ENCODE peak calls at places on chromosomes 1 and 21, in seven cellular contexts. D is transverse colon, U is H9, G is HFFc6, H is PC-9, B is endothelial cell, Y is bronchial epithelial cell. M is an unnamed sample.

GRCh38 chr1:110696818-110697217 is 22.1 kb upstream of the KCNA3 start:
- DNase-seq in D (no peak), U (no peak), G (no peak), H (no peak), B (no peak), Y (no peak), M (no peak)

GRCh38 chr1:172360511-172360910 is 60.0 kb upstream of the C1orf105 start:
- DNase-seq in D (no peak), U (peak; percentile 73), G (no peak), H (peak; percentile 35), B (no peak), Y (peak; percentile 46), M (peak; percentile 27)

GRCh38 chr1:232477728-232478127 is 152.2 kb downstream of the SIPA1L2 start:
- DNase-seq in D (no peak), U (no peak), G (peak; percentile 36), H (no peak), B (no peak), Y (peak; percentile 94), M (peak; percentile 99)

GRCh38 chr1:26161408-26162219 is 2.7 kb downstream of the FAM110D start:
- DNase-seq in D (peak; percentile 49), U (no peak), G (no peak), H (peak; percentile 70), B (peak; percentile 44), Y (no peak), M (no peak)

GRCh38 chr1:98906361-98906760 is 98.3 kb downstream of the PLPPR5 start:
- DNase-seq in D (no peak), U (no peak), G (no peak), H (no peak), B (no peak), Y (no peak), M (no peak)

GRCh38 chr1:200415693-200416593 is 6.1 kb upstream of the ZNF281 start:
- DNase-seq in D (peak; percentile 40), U (no peak), G (peak; percentile 96), H (peak; percentile 67), B (no peak), Y (peak; percentile 98), M (peak; percentile 99)

GRCh38 chr1:86938450-86938849 is 24.0 kb downstream of the HS2ST1 start:
- DNase-seq in D (no peak), U (no peak), G (no peak), H (no peak), B (no peak), Y (peak; percentile 10), M (peak; percentile 30)

GRCh38 chr1:47031585-47031984 is 8.1 kb downstream of the CYP4X1 start:
- DNase-seq in D (no peak), U (no peak), G (no peak), H (no peak), B (no peak), Y (no peak), M (peak; percentile 80)

GRCh38 chr21:44535963-44536362 is 4.0 kb downstream of the KRTAP10-1 start:
- DNase-seq in D (no peak), U (peak; percentile 35), G (no peak), H (no peak), B (no peak), Y (no peak), M (no peak)

GRCh38 chr1:192630521-192631287 is 5.2 kb upstream of the RGS13 start:
- DNase-seq in D (no peak), U (no peak), G (no peak), H (no peak), B (no peak), Y (no peak), M (no peak)

GRCh38 chr1:58149266-58149812 is 397.2 kb downstream of the OMA1 start:
- DNase-seq in D (no peak), U (no peak), G (no peak), H (no peak), B (no peak), Y (no peak), M (no peak)

GRCh38 chr1:47660622-47661021 is 222.8 kb downstream of the FOXD2 start:
- DNase-seq in D (no peak), U (no peak), G (no peak), H (no peak), B (no peak), Y (no peak), M (no peak)

GRCh38 chr1:60149254-60149653 is 75.7 kb upstream of the C1orf87 start:
- DNase-seq in D (peak; percentile 57), U (no peak), G (no peak), H (no peak), B (peak; percentile 5), Y (peak; percentile 17), M (peak; percentile 28)

GRCh38 chr1:246510147-246511030 is 3.3 kb upstream of the SMYD3 start:
- DNase-seq in D (no peak), U (no peak), G (no peak), H (no peak), B (no peak), Y (no peak), M (no peak)

GRCh38 chr1:246506440-246506784 is 667 bp downstream of the SMYD3 start:
- DNase-seq in D (no peak), U (no peak), G (no peak), H (no peak), B (no peak), Y (no peak), M (no peak)

GRCh38 chr1:246503341-246503740 is 3.7 kb downstream of the SMYD3 start:
- DNase-seq in D (no peak), U (no peak), G (peak; percentile 53), H (peak; percentile 46), B (no peak), Y (peak; percentile 95), M (peak; percentile 56)

GRCh38 chr1:246508897-246509688 is 2.0 kb upstream of the SMYD3 start:
- DNase-seq in D (no peak), U (no peak), G (no peak), H (no peak), B (no peak), Y (no peak), M (no peak)

DNA sequence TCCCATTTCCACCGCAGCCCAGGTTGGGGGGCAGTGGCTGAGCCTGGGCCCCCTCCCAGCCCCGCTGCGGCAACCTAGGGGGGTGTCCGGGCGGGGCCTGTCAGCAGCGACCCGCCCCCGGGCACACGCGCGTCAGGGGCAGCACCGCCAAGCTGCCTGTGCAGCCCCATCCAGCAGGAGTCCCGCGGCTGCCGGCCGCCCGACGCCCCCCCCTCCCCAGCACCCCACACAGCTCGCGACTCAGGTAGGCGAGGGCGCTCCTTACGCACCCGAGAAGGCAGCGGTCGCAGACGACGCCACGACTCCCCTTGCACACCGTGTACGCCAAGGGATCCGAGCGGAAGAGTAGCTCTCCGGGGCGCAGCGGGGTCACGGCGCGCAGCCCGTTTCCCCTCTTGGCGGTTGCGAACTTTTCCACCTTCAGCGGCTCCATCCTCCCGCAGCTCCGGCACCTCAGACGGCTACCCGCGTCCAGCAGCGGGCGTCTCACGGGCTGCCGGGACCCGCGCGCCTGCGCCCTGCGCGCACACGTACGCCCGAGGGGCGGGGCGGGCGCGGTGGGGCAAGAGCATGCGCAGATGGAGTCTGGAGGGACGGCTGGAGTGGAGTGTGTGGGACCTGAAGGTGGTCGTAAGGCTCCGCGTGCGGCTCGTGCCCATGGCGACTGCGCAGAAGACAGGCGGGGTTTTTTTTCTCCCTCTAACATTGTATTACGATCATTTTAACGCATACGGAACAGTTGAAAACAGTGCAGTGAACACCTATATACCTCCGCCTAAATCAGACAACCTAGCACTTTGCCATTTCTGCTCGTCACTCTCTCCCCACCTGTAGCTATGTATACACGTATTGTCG is at the start of gene SMYD3:
- DNase-seq in D (peak; percentile 78), U (peak; percentile 92), G (peak; percentile 59), H (peak; percentile 76), B (peak; percentile 73), Y (peak; percentile 45), M (peak; percentile 89)
- TF ChIP-seq CTCF in D (peak; percentile 18), U (no peak), G (no peak), H (no peak), B (no peak), Y (peak; percentile 33), M (no peak)

GRCh38 chr1:6424000-6424565 is 493 bp upstream of the ESPN start:
- DNase-seq in D (no peak), U (no peak), G (no peak), H (no peak), B (no peak), Y (no peak), M (no peak)

GRCh38 chr1:6424619-6425593 is at the start of gene ESPN:
- DNase-seq in D (no peak), U (no peak), G (no peak), H (no peak), B (no peak), Y (no peak), M (no peak)

GRCh38 chr1:6421266-6421665 is 1.5 kb upstream of the HES2 start:
- DNase-seq in D (no peak), U (no peak), G (no peak), H (no peak), B (no peak), Y (no peak), M (no peak)

GRCh38 chr1:6425671-6426070 is 1.1 kb downstream of the ESPN start:
- DNase-seq in D (no peak), U (no peak), G (no peak), H (no peak), B (no peak), Y (no peak), M (no peak)

DNA sequence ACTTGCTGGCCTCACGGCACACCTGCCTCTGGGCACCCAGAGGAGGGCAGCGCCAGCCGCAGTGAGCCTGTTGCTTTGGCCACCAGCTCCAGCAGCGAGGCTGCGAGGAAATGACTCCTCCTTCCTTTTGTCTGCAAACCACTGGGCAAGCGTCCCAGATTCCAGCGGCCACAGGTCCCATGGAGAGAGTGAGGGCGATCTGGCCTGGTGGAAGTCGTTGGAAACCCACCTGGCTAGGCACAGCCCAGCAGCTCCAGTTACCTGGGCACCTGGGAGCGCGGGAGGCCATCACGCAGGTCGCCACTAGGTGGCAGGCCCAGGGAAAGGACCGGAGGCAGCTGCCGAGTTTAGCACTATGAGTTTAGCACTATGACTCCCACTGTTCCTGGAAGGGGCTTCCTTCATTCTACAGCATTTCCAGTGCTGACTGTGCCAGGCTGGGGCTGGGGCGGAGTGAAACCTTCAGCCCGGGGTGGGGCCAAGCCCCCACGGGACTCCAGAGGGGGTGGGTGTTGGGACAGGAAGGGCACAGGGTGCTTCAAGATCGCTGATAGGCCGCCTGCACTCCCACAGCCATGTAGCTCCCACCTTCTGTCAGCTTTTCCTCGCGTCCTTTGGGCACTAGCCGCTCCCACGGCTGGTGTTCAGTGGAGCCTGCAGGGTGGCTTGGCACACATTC is 1.1 kb upstream of the ESPN start:
- DNase-seq in D (peak; percentile 82), U (peak; percentile 92), G (peak; percentile 12), H (peak; percentile 94), B (peak; percentile 63), Y (peak; percentile 70), M (peak; percentile 91)
- TF ChIP-seq CTCF in D (peak; percentile 82), U (peak; percentile 92), G (peak; percentile 82), H (peak; percentile 75), B (peak; percentile 75), Y (peak; percentile 93), M (peak; percentile 66)

DNA sequence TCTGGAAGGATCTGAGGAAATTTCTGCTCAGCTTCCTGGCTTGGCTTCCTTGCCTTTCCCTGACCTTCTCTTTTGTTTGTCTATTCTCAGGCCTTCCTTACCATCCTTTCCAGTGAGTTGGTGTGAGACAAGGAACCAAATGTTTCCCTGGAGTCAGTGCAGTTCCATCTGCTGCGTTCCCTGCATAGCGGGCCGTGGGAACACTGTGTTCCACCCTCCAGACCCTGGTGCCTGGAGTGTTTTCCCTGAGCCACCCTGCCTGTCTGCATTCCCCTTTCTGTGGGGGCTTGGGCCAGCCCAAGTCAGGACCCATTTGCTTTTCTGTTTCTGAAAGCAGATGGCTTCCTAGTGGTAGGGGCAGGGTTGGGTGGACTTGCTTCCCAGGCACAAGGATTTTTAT is 13.9 kb upstream of the MYOG start:
- DNase-seq in D (no peak), U (no peak), G (no peak), H (no peak), B (no peak), Y (no peak), M (no peak)
- TF ChIP-seq CTCF in D (no peak), U (no peak), G (no peak), H (no peak), B (no peak), Y (no peak), M (no peak)

GRCh38 chr1:156889802-156890585 is 3.5 kb upstream of the PEAR1 start:
- DNase-seq in D (peak; percentile 80), U (peak; percentile 85), G (peak; percentile 54), H (peak; percentile 77), B (peak; percentile 83), Y (peak; percentile 61), M (peak; percentile 91)
- TF ChIP-seq CTCF in D (peak; percentile 76), U (peak; percentile 89), G (peak; percentile 90), H (peak; percentile 91), B (peak; percentile 66), Y (peak; percentile 92), M (peak; percentile 96)